ENCODE peak calls at places on chromosomes 16 and 17, in nine cellular contexts. L is NCI-H1092; M is neural crest cell; J is astrocyte of the spinal cord; R is uterus; X is endodermal cell; U is brain pericyte; K is A549; Y is activated CD4-positive, alpha-beta T cell treated with anti-CD3 and anti-CD28 coated beads, Interleukin-2, amount 10 ng/mL, durations not matched to agents 7 days and 5 days. V is an unnamed sample.

GRCh38 chr17:83203073-83203471 is 123.7 kb downstream of the METRNL start:
- DNase-seq in R (peak; percentile 42), L (no peak), K (no peak), J (peak; percentile 89), Y (peak; percentile 2), X (no peak), M (no peak), U (peak; percentile 84), V (peak; percentile 45)

GRCh38 chr16:1745181-1745899 is 26.0 kb downstream of the NME3 start:
- DNase-seq in X (no peak), L (no peak), R (no peak), M (no peak), J (peak; percentile 77), Y (no peak), U (no peak), K (no peak), V (no peak)

GRCh38 chr17:29292071-29292991 is 1.6 kb downstream of the NUFIP2 start:
- DNase-seq in J (peak; percentile 57), X (peak; percentile 80), K (peak; percentile 45), L (peak; percentile 47), R (peak; percentile 70), Y (peak; percentile 59), M (peak; percentile 9), U (no peak), V (peak; percentile 59)

GRCh38 chr16:10878644-10879498 is 1.9 kb downstream of the CIITA start:
- DNase-seq in M (no peak), R (peak; percentile 35), Y (peak; percentile 58), U (no peak), K (no peak), X (peak; percentile 73), J (peak; percentile 26), L (no peak), V (no peak)

GRCh38 chr16:2811703-2812471 is 5.2 kb upstream of the PRSS21 start:
- DNase-seq in X (peak; percentile 61), Y (no peak), J (no peak), M (no peak), U (no peak), L (no peak), K (no peak), R (no peak), V (no peak)

GRCh38 chr17:40063915-40064531 is 1.3 kb downstream of the THRA start:
- DNase-seq in K (no peak), R (no peak), Y (no peak), U (no peak), X (peak; percentile 59), M (no peak), L (no peak), J (no peak), V (no peak)

GRCh38 chr17:50817838-50818237 is 17.5 kb upstream of the WFIKKN2 start:
- DNase-seq in J (peak; percentile 8), U (no peak), M (no peak), L (no peak), K (peak; percentile 51), Y (no peak), X (peak; percentile 75), R (no peak), V (no peak)

GRCh38 chr16:49750341-49751011 is 105.4 kb downstream of the ZNF423 start:
- DNase-seq in X (no peak), R (no peak), U (no peak), M (no peak), K (no peak), J (no peak), L (no peak), Y (no peak), V (no peak)

GRCh38 chr17:57892820-57893595 is 43.2 kb upstream of the MRPS23 start:
- DNase-seq in U (peak; percentile 53), R (peak; percentile 90), J (peak; percentile 98), L (peak; percentile 66), Y (no peak), M (peak; percentile 73), X (peak; percentile 97), K (peak; percentile 90), V (peak; percentile 63)

GRCh38 chr17:40914456-40914855 is 23.0 kb downstream of the KRT23 start:
- DNase-seq in U (no peak), R (no peak), M (no peak), L (no peak), X (no peak), K (no peak), J (no peak), Y (no peak), V (no peak)

GRCh38 chr17:78344666-78345065 is 15.2 kb downstream of the SOCS3 start:
- DNase-seq in K (no peak), R (no peak), L (no peak), M (no peak), J (no peak), Y (no peak), X (no peak), U (no peak), V (no peak)

GRCh38 chr16:67666032-67666537 is 465 bp downstream of the ENKD1 start:
- DNase-seq in R (peak; percentile 51), X (peak; percentile 80), Y (no peak), L (peak; percentile 31), U (no peak), K (no peak), M (peak; percentile 59), J (no peak), V (peak; percentile 26)